ENCODE peak calls at places on chromosome 2, in six cellular contexts. One of them, this sample, is unnamed.

GRCh38 chr2:235909371-235909770 is 258.8 kb downstream of the GBX2 start:
- DNase-seq in stimulated activated CD4-positive, alpha-beta T cell treated with anti-CD3 and anti-CD28 coated beads, Interleukin-12 subunit alpha, Interleukin-12 subunit beta, amount 100 ng/mL, for 4 hours: no peak
- DNase-seq in substantia nigra: no peak
- DNase-seq in pancreas: no peak
- DNase-seq in iris pigment epithelial cell: no peak
- DNase-seq in NCI-H1092 treated with DMSO at 0.1 percent for 48 hours: no peak
- DNase-seq in this sample: no peak

GRCh38 chr2:118881490-118882129 is 34.2 kb upstream of the EN1 start:
- DNase-seq in stimulated activated CD4-positive, alpha-beta T cell treated with anti-CD3 and anti-CD28 coated beads, Interleukin-12 subunit alpha, Interleukin-12 subunit beta, amount 100 ng/mL, for 4 hours: peak; percentile 66
- DNase-seq in substantia nigra: peak; percentile 6
- DNase-seq in pancreas: peak; percentile 86
- DNase-seq in iris pigment epithelial cell: peak; percentile 42
- DNase-seq in NCI-H1092 treated with DMSO at 0.1 percent for 48 hours: peak; percentile 40
- DNase-seq in this sample: peak; percentile 31

GRCh38 chr2:226020179-226020578 is 620.7 kb downstream of the NYAP2 start:
- DNase-seq in stimulated activated CD4-positive, alpha-beta T cell treated with anti-CD3 and anti-CD28 coated beads, Interleukin-12 subunit alpha, Interleukin-12 subunit beta, amount 100 ng/mL, for 4 hours: no peak
- DNase-seq in substantia nigra: no peak
- DNase-seq in pancreas: no peak
- DNase-seq in iris pigment epithelial cell: peak; percentile 7
- DNase-seq in NCI-H1092 treated with DMSO at 0.1 percent for 48 hours: no peak
- DNase-seq in this sample: peak; percentile 15

GRCh38 chr2:133768261-133769021 is 200.2 kb upstream of the NCKAP5 start:
- DNase-seq in stimulated activated CD4-positive, alpha-beta T cell treated with anti-CD3 and anti-CD28 coated beads, Interleukin-12 subunit alpha, Interleukin-12 subunit beta, amount 100 ng/mL, for 4 hours: no peak
- DNase-seq in substantia nigra: no peak
- DNase-seq in pancreas: peak; percentile 70
- DNase-seq in iris pigment epithelial cell: peak; percentile 17
- DNase-seq in NCI-H1092 treated with DMSO at 0.1 percent for 48 hours: peak; percentile 8
- DNase-seq in this sample: no peak

GRCh38 chr2:215483431-215483830 is 47.6 kb upstream of the FN1 start:
- DNase-seq in stimulated activated CD4-positive, alpha-beta T cell treated with anti-CD3 and anti-CD28 coated beads, Interleukin-12 subunit alpha, Interleukin-12 subunit beta, amount 100 ng/mL, for 4 hours: no peak
- DNase-seq in substantia nigra: no peak
- DNase-seq in pancreas: no peak
- DNase-seq in iris pigment epithelial cell: no peak
- DNase-seq in NCI-H1092 treated with DMSO at 0.1 percent for 48 hours: no peak
- DNase-seq in this sample: no peak

GRCh38 chr2:156323754-156324153 is 8.8 kb downstream of the NR4A2 start:
- DNase-seq in stimulated activated CD4-positive, alpha-beta T cell treated with anti-CD3 and anti-CD28 coated beads, Interleukin-12 subunit alpha, Interleukin-12 subunit beta, amount 100 ng/mL, for 4 hours: no peak
- DNase-seq in substantia nigra: no peak
- DNase-seq in pancreas: no peak
- DNase-seq in iris pigment epithelial cell: no peak
- DNase-seq in NCI-H1092 treated with DMSO at 0.1 percent for 48 hours: no peak
- DNase-seq in this sample: no peak

GRCh38 chr2:111627256-111627655 is 256.7 kb downstream of the ANAPC1 start:
- DNase-seq in stimulated activated CD4-positive, alpha-beta T cell treated with anti-CD3 and anti-CD28 coated beads, Interleukin-12 subunit alpha, Interleukin-12 subunit beta, amount 100 ng/mL, for 4 hours: no peak
- DNase-seq in substantia nigra: no peak
- DNase-seq in pancreas: no peak
- DNase-seq in iris pigment epithelial cell: no peak
- DNase-seq in NCI-H1092 treated with DMSO at 0.1 percent for 48 hours: no peak
- DNase-seq in this sample: no peak

GRCh38 chr2:57981369-57981768 is 65.2 kb upstream of the VRK2 start:
- DNase-seq in stimulated activated CD4-positive, alpha-beta T cell treated with anti-CD3 and anti-CD28 coated beads, Interleukin-12 subunit alpha, Interleukin-12 subunit beta, amount 100 ng/mL, for 4 hours: no peak
- DNase-seq in substantia nigra: no peak
- DNase-seq in pancreas: no peak
- DNase-seq in iris pigment epithelial cell: peak; percentile 66
- DNase-seq in NCI-H1092 treated with DMSO at 0.1 percent for 48 hours: no peak
- DNase-seq in this sample: peak; percentile 78

GRCh38 chr2:46855805-46856204 is 59.8 kb downstream of the MCFD2 start:
- DNase-seq in stimulated activated CD4-positive, alpha-beta T cell treated with anti-CD3 and anti-CD28 coated beads, Interleukin-12 subunit alpha, Interleukin-12 subunit beta, amount 100 ng/mL, for 4 hours: no peak
- DNase-seq in substantia nigra: no peak
- DNase-seq in pancreas: no peak
- DNase-seq in iris pigment epithelial cell: no peak
- DNase-seq in NCI-H1092 treated with DMSO at 0.1 percent for 48 hours: no peak
- DNase-seq in this sample: no peak

GRCh38 chr2:198639580-198639979 is 818.2 kb downstream of the SATB2 start:
- DNase-seq in stimulated activated CD4-positive, alpha-beta T cell treated with anti-CD3 and anti-CD28 coated beads, Interleukin-12 subunit alpha, Interleukin-12 subunit beta, amount 100 ng/mL, for 4 hours: no peak
- DNase-seq in substantia nigra: no peak
- DNase-seq in pancreas: no peak
- DNase-seq in iris pigment epithelial cell: no peak
- DNase-seq in NCI-H1092 treated with DMSO at 0.1 percent for 48 hours: no peak
- DNase-seq in this sample: peak; percentile 38

GRCh38 chr2:203330434-203330833 is 2.2 kb downstream of the ABI2 start:
- DNase-seq in stimulated activated CD4-positive, alpha-beta T cell treated with anti-CD3 and anti-CD28 coated beads, Interleukin-12 subunit alpha, Interleukin-12 subunit beta, amount 100 ng/mL, for 4 hours: no peak
- DNase-seq in substantia nigra: no peak
- DNase-seq in pancreas: no peak
- DNase-seq in iris pigment epithelial cell: peak; percentile 85
- DNase-seq in NCI-H1092 treated with DMSO at 0.1 percent for 48 hours: no peak
- DNase-seq in this sample: peak; percentile 70

GRCh38 chr2:214492152-214492551 is 81.3 kb downstream of the VWC2L start:
- DNase-seq in stimulated activated CD4-positive, alpha-beta T cell treated with anti-CD3 and anti-CD28 coated beads, Interleukin-12 subunit alpha, Interleukin-12 subunit beta, amount 100 ng/mL, for 4 hours: no peak
- DNase-seq in substantia nigra: no peak
- DNase-seq in pancreas: no peak
- DNase-seq in iris pigment epithelial cell: no peak
- DNase-seq in NCI-H1092 treated with DMSO at 0.1 percent for 48 hours: peak; percentile 40
- DNase-seq in this sample: no peak

GRCh38 chr2:69628325-69629038 is 15.1 kb downstream of the AAK1 start:
- DNase-seq in stimulated activated CD4-positive, alpha-beta T cell treated with anti-CD3 and anti-CD28 coated beads, Interleukin-12 subunit alpha, Interleukin-12 subunit beta, amount 100 ng/mL, for 4 hours: no peak
- DNase-seq in substantia nigra: no peak
- DNase-seq in pancreas: no peak
- DNase-seq in iris pigment epithelial cell: no peak
- DNase-seq in NCI-H1092 treated with DMSO at 0.1 percent for 48 hours: no peak
- DNase-seq in this sample: no peak

This sample was measured in AG10803.